ENCODE peak calls at places on chromosomes 2 and 18, in nine cellular contexts. One of them, this sample, is unnamed.

GRCh38 chr2:180033993-180034894 is 27.1 kb upstream of the CWC22 start:
- DNase-seq in psoas muscle: no peak
- DNase-seq in SJSA1: no peak
- DNase-seq in HCT116: no peak
- DNase-seq in thyroid gland: peak
- DNase-seq in K562: no peak
- DNase-seq in GM12878: no peak
- DNase-seq in fibroblast of lung: peak
- DNase-seq in upper lobe of left lung: no peak
- DNase-seq in this sample: peak

GRCh38 chr18:50331691-50332090 is 43.2 kb upstream of the SKA1 start:
- DNase-seq in psoas muscle: no peak
- DNase-seq in SJSA1: no peak
- DNase-seq in HCT116: no peak
- DNase-seq in thyroid gland: peak
- DNase-seq in K562: no peak
- DNase-seq in GM12878: no peak
- DNase-seq in fibroblast of lung: no peak
- DNase-seq in upper lobe of left lung: no peak
- DNase-seq in this sample: no peak

GRCh38 chr2:128395196-128395595 is 76.5 kb upstream of the HS6ST1 start:
- DNase-seq in psoas muscle: no peak
- DNase-seq in SJSA1: no peak
- DNase-seq in HCT116: no peak
- DNase-seq in thyroid gland: no peak
- DNase-seq in K562: no peak
- DNase-seq in GM12878: no peak
- DNase-seq in fibroblast of lung: no peak
- DNase-seq in upper lobe of left lung: no peak
- DNase-seq in this sample: no peak

GRCh38 chr2:164803772-164804466 is 37.7 kb downstream of the COBLL1 start:
- DNase-seq in psoas muscle: no peak
- DNase-seq in SJSA1: no peak
- DNase-seq in HCT116: no peak
- DNase-seq in thyroid gland: no peak
- DNase-seq in K562: no peak
- DNase-seq in GM12878: no peak
- DNase-seq in fibroblast of lung: peak
- DNase-seq in upper lobe of left lung: no peak
- DNase-seq in this sample: no peak

GRCh38 chr18:21998531-21998930 is 170.9 kb upstream of the GATA6 start:
- DNase-seq in psoas muscle: no peak
- DNase-seq in SJSA1: no peak
- DNase-seq in HCT116: no peak
- DNase-seq in thyroid gland: no peak
- DNase-seq in K562: no peak
- DNase-seq in GM12878: no peak
- DNase-seq in fibroblast of lung: no peak
- DNase-seq in upper lobe of left lung: no peak
- DNase-seq in this sample: no peak

GRCh38 chr2:28405537-28405936 is 12.9 kb downstream of the FOSL2 start:
- DNase-seq in psoas muscle: no peak
- DNase-seq in SJSA1: no peak
- DNase-seq in HCT116: no peak
- DNase-seq in thyroid gland: no peak
- DNase-seq in K562: no peak
- DNase-seq in GM12878: no peak
- DNase-seq in fibroblast of lung: no peak
- DNase-seq in upper lobe of left lung: no peak
- DNase-seq in this sample: no peak

GRCh38 chr2:72515696-72516095 is 310.1 kb downstream of the EXOC6B start:
- DNase-seq in psoas muscle: no peak
- DNase-seq in SJSA1: peak
- DNase-seq in HCT116: no peak
- DNase-seq in thyroid gland: no peak
- DNase-seq in K562: no peak
- DNase-seq in GM12878: no peak
- DNase-seq in fibroblast of lung: peak
- DNase-seq in upper lobe of left lung: no peak
- DNase-seq in this sample: peak

GRCh38 chr2:127857494-127857818 is 499 bp downstream of the POLR2D start:
- DNase-seq in psoas muscle: no peak
- DNase-seq in SJSA1: no peak
- DNase-seq in HCT116: no peak
- DNase-seq in thyroid gland: no peak
- DNase-seq in K562: no peak
- DNase-seq in GM12878: no peak
- DNase-seq in fibroblast of lung: peak
- DNase-seq in upper lobe of left lung: no peak
- DNase-seq in this sample: no peak

GRCh38 chr2:207108440-207108839 is 57.3 kb downstream of the KLF7 start:
- DNase-seq in psoas muscle: no peak
- DNase-seq in SJSA1: no peak
- DNase-seq in HCT116: no peak
- DNase-seq in thyroid gland: no peak
- DNase-seq in K562: no peak
- DNase-seq in GM12878: no peak
- DNase-seq in fibroblast of lung: no peak
- DNase-seq in upper lobe of left lung: no peak
- DNase-seq in this sample: no peak

GRCh38 chr2:207109768-207110167 is 56.0 kb downstream of the KLF7 start:
- DNase-seq in psoas muscle: no peak
- DNase-seq in SJSA1: no peak
- DNase-seq in HCT116: no peak
- DNase-seq in thyroid gland: no peak
- DNase-seq in K562: no peak
- DNase-seq in GM12878: no peak
- DNase-seq in fibroblast of lung: no peak
- DNase-seq in upper lobe of left lung: no peak
- DNase-seq in this sample: no peak

GRCh38 chr2:207111757-207112156 is 54.0 kb downstream of the KLF7 start:
- DNase-seq in psoas muscle: no peak
- DNase-seq in SJSA1: no peak
- DNase-seq in HCT116: no peak
- DNase-seq in thyroid gland: no peak
- DNase-seq in K562: no peak
- DNase-seq in GM12878: no peak
- DNase-seq in fibroblast of lung: no peak
- DNase-seq in upper lobe of left lung: no peak
- DNase-seq in this sample: no peak

GRCh38 chr2:207110730-207111129 is 55.0 kb downstream of the KLF7 start:
- DNase-seq in psoas muscle: no peak
- DNase-seq in SJSA1: no peak
- DNase-seq in HCT116: no peak
- DNase-seq in thyroid gland: no peak
- DNase-seq in K562: no peak
- DNase-seq in GM12878: no peak
- DNase-seq in fibroblast of lung: no peak
- DNase-seq in upper lobe of left lung: no peak
- DNase-seq in this sample: no peak

DNA sequence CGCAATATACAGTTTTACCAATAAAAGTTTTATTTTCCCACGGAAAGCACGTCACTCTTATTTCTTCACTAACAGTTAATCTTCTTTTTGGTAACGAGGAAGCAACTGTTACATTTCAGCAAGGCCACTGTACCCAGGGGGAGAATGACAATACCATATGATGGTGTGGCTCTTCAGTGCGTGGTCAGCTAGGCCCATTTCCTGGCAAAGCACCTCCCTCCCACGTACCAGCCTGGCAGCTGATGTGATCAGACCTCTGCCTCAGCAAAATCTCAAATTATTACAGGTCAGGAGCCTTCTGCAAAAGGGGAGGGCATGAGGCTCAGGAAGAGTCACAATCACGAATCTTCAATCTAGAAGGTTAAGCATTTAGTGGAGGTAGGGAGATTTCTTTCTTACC is 55.4 kb downstream of the KLF7 start:
- DNase-seq in psoas muscle: no peak
- DNase-seq in SJSA1: no peak
- DNase-seq in HCT116: no peak
- DNase-seq in thyroid gland: no peak
- DNase-seq in K562: no peak
- DNase-seq in GM12878: no peak
- DNase-seq in fibroblast of lung: no peak
- DNase-seq in upper lobe of left lung: no peak
- DNase-seq in this sample: no peak
- H3K4me3 ChIP-seq in psoas muscle: no peak
- H3K4me3 ChIP-seq in SJSA1: no peak
- H3K4me3 ChIP-seq in HCT116: no peak
- H3K4me3 ChIP-seq in thyroid gland: no peak
- H3K4me3 ChIP-seq in K562: no peak
- H3K4me3 ChIP-seq in GM12878: no peak
- H3K4me3 ChIP-seq in fibroblast of lung: no peak
- H3K4me3 ChIP-seq in upper lobe of left lung: no peak
- H3K4me3 ChIP-seq in this sample: no peak

GRCh38 chr18:24922491-24922890 is 429.5 kb downstream of the ZNF521 start:
- DNase-seq in psoas muscle: no peak
- DNase-seq in SJSA1: no peak
- DNase-seq in HCT116: no peak
- DNase-seq in thyroid gland: no peak
- DNase-seq in K562: no peak
- DNase-seq in GM12878: no peak
- DNase-seq in fibroblast of lung: no peak
- DNase-seq in upper lobe of left lung: no peak
- DNase-seq in this sample: no peak

GRCh38 chr18:24926649-24927048 is 425.3 kb downstream of the ZNF521 start:
- DNase-seq in psoas muscle: no peak
- DNase-seq in SJSA1: no peak
- DNase-seq in HCT116: no peak
- DNase-seq in thyroid gland: no peak
- DNase-seq in K562: no peak
- DNase-seq in GM12878: no peak
- DNase-seq in fibroblast of lung: no peak
- DNase-seq in upper lobe of left lung: no peak
- DNase-seq in this sample: no peak

GRCh38 chr18:24919141-24919540 is 432.8 kb downstream of the ZNF521 start:
- DNase-seq in psoas muscle: no peak
- DNase-seq in SJSA1: no peak
- DNase-seq in HCT116: no peak
- DNase-seq in thyroid gland: no peak
- DNase-seq in K562: no peak
- DNase-seq in GM12878: no peak
- DNase-seq in fibroblast of lung: no peak
- DNase-seq in upper lobe of left lung: no peak
- DNase-seq in this sample: no peak

GRCh38 chr18:24924066-24924716 is 427.8 kb downstream of the ZNF521 start:
- DNase-seq in psoas muscle: no peak
- DNase-seq in SJSA1: no peak
- DNase-seq in HCT116: no peak
- DNase-seq in thyroid gland: no peak
- DNase-seq in K562: no peak
- DNase-seq in GM12878: no peak
- DNase-seq in fibroblast of lung: no peak
- DNase-seq in upper lobe of left lung: no peak
- DNase-seq in this sample: no peak

GRCh38 chr18:24923138-24923537 is 428.8 kb downstream of the ZNF521 start:
- DNase-seq in psoas muscle: no peak
- DNase-seq in SJSA1: no peak
- DNase-seq in HCT116: no peak
- DNase-seq in thyroid gland: no peak
- DNase-seq in K562: no peak
- DNase-seq in GM12878: no peak
- DNase-seq in fibroblast of lung: no peak
- DNase-seq in upper lobe of left lung: no peak
- DNase-seq in this sample: no peak
- H3K27ac ChIP-seq in psoas muscle: no peak
- H3K27ac ChIP-seq in SJSA1: no peak
- H3K27ac ChIP-seq in HCT116: no peak
- H3K27ac ChIP-seq in thyroid gland: no peak
- H3K27ac ChIP-seq in K562: no peak
- H3K27ac ChIP-seq in GM12878: no peak
- H3K27ac ChIP-seq in fibroblast of lung: no peak
- H3K27ac ChIP-seq in upper lobe of left lung: no peak
- H3K27ac ChIP-seq in this sample: no peak

DNA sequence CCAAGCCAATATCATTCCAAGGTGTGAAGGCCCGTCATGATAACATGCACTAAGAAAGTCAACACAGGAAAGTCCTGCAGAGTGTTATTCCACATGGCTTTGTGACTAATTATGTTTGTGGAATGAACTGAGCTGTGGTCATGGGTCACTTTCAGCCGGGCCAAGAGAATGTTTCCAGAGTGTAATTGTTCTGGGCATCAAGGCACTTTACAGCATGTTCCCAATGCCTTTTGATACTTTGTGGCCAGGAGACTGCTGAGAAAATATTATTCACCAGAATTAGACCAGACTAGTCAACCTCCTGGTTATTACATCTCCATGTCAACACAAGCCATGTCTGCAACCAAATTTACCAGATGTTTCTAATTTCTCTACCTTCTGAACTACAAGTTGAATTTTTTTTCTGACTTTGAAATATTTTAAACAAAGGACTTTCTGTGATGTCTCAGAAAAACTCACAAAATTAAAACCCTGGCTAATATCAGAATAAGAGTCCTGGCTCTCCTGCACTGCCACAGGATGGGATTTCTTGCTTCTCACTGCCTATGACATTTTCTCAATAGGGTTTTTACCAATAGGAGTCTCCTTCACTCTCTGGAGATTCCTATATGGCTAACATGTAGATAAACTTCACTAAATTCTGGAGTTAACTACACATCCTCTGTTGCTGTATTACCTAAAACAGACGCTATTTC is 90.6 kb upstream of the WDR75 start:
- DNase-seq in psoas muscle: no peak
- DNase-seq in SJSA1: no peak
- DNase-seq in HCT116: no peak
- DNase-seq in thyroid gland: peak
- DNase-seq in K562: no peak
- DNase-seq in GM12878: no peak
- DNase-seq in fibroblast of lung: peak
- DNase-seq in upper lobe of left lung: no peak
- DNase-seq in this sample: peak
- H3K4me3 ChIP-seq in psoas muscle: no peak
- H3K4me3 ChIP-seq in SJSA1: no peak
- H3K4me3 ChIP-seq in HCT116: no peak
- H3K4me3 ChIP-seq in thyroid gland: no peak
- H3K4me3 ChIP-seq in K562: no peak
- H3K4me3 ChIP-seq in GM12878: no peak
- H3K4me3 ChIP-seq in fibroblast of lung: no peak
- H3K4me3 ChIP-seq in upper lobe of left lung: no peak
- H3K4me3 ChIP-seq in this sample: no peak

GRCh38 chr18:9146224-9146623 is 9.6 kb downstream of the ANKRD12 start:
- DNase-seq in psoas muscle: no peak
- DNase-seq in SJSA1: no peak
- DNase-seq in HCT116: no peak
- DNase-seq in thyroid gland: no peak
- DNase-seq in K562: no peak
- DNase-seq in GM12878: no peak
- DNase-seq in fibroblast of lung: no peak
- DNase-seq in upper lobe of left lung: no peak
- DNase-seq in this sample: no peak

GRCh38 chr18:9150116-9150515 is 13.5 kb downstream of the ANKRD12 start:
- DNase-seq in psoas muscle: no peak
- DNase-seq in SJSA1: no peak
- DNase-seq in HCT116: no peak
- DNase-seq in thyroid gland: no peak
- DNase-seq in K562: no peak
- DNase-seq in GM12878: no peak
- DNase-seq in fibroblast of lung: no peak
- DNase-seq in upper lobe of left lung: no peak
- DNase-seq in this sample: no peak

GRCh38 chr18:9153281-9153680 is 16.7 kb downstream of the ANKRD12 start:
- DNase-seq in psoas muscle: no peak
- DNase-seq in SJSA1: no peak
- DNase-seq in HCT116: no peak
- DNase-seq in thyroid gland: no peak
- DNase-seq in K562: no peak
- DNase-seq in GM12878: no peak
- DNase-seq in fibroblast of lung: no peak
- DNase-seq in upper lobe of left lung: no peak
- DNase-seq in this sample: no peak

GRCh38 chr18:9148239-9148552 is 11.6 kb downstream of the ANKRD12 start:
- DNase-seq in psoas muscle: no peak
- DNase-seq in SJSA1: no peak
- DNase-seq in HCT116: no peak
- DNase-seq in thyroid gland: no peak
- DNase-seq in K562: no peak
- DNase-seq in GM12878: no peak
- DNase-seq in fibroblast of lung: no peak
- DNase-seq in upper lobe of left lung: no peak
- DNase-seq in this sample: no peak

DNA sequence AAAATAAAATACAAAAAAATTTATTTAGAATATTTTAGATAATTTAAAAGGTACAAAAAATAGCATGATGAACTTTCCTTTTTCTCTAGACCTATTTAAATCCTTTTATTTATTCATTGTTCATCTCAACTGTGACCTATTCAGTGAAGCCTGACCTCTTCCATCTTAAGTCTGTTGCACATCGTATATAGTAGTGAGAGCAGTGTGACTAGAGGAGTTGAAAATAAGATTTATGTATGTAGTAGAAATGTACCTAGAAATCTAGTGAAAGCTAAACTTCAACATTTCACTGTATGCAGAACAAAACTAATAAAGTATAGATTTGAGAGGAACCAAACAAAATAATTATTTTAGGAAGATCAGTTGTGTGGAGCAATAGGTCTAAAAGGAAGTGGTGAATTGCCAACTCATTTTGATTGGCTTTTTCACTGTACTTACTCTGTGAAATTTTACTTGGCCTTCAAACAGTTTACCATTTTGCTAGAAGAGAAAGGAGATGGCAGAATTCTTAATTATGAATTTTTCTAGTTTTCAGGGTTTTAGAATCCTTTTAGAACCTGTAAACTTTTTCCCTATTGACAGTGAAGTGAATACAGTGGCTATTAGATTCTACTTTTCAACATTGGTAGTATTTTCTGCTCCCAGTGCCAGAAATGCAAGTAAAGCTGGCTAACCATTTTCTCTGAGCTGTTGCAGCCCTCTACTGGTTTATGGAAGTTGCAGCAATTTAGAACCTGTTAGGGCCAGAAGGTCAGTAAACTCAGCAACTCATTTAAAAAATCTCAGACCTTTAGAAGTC is 11.1 kb downstream of the ANKRD12 start:
- DNase-seq in psoas muscle: no peak
- DNase-seq in SJSA1: no peak
- DNase-seq in HCT116: peak
- DNase-seq in thyroid gland: peak
- DNase-seq in K562: no peak
- DNase-seq in GM12878: peak
- DNase-seq in fibroblast of lung: peak
- DNase-seq in upper lobe of left lung: no peak
- DNase-seq in this sample: peak
- H3K27ac ChIP-seq in psoas muscle: peak
- H3K27ac ChIP-seq in SJSA1: no peak
- H3K27ac ChIP-seq in HCT116: no peak
- H3K27ac ChIP-seq in thyroid gland: no peak
- H3K27ac ChIP-seq in K562: peak
- H3K27ac ChIP-seq in GM12878: peak
- H3K27ac ChIP-seq in fibroblast of lung: peak
- H3K27ac ChIP-seq in upper lobe of left lung: no peak
- H3K27ac ChIP-seq in this sample: peak